ENCODE peak calls at places on chromosomes 13 and 19, in nine cellular contexts. One of them, this sample, is unnamed.

GRCh38 chr13:31195616-31196015 is 4.2 kb upstream of the B3GLCT start:
- DNase-seq in H9: no peak
- DNase-seq in body of pancreas: no peak
- DNase-seq in IMR-90: no peak
- DNase-seq in Panc1: no peak
- DNase-seq in tibial artery: no peak
- DNase-seq in fibroblast of lung: no peak
- DNase-seq in brain microvascular endothelial cell: no peak
- DNase-seq in neural progenitor cell: no peak
- DNase-seq in this sample: no peak

GRCh38 chr13:44734204-44734707 is 158.1 kb upstream of the TSC22D1 start:
- DNase-seq in H9: no peak
- DNase-seq in brain microvascular endothelial cell: peak
- DNase-seq in tibial artery: no peak
- DNase-seq in fibroblast of lung: peak
- DNase-seq in Panc1: no peak
- DNase-seq in IMR-90: peak
- DNase-seq in body of pancreas: peak
- DNase-seq in neural progenitor cell: no peak
- DNase-seq in this sample: peak

GRCh38 chr19:31675187-31675913 is 326.1 kb upstream of the TSHZ3 start:
- DNase-seq in brain microvascular endothelial cell: peak
- DNase-seq in body of pancreas: no peak
- DNase-seq in fibroblast of lung: peak
- DNase-seq in IMR-90: peak
- DNase-seq in tibial artery: no peak
- DNase-seq in Panc1: no peak
- DNase-seq in H9: no peak
- DNase-seq in neural progenitor cell: no peak
- DNase-seq in this sample: no peak

GRCh38 chr13:59963383-59963782 is 200.3 kb downstream of the DIAPH3 start:
- DNase-seq in Panc1: no peak
- DNase-seq in brain microvascular endothelial cell: no peak
- DNase-seq in H9: no peak
- DNase-seq in tibial artery: no peak
- DNase-seq in body of pancreas: no peak
- DNase-seq in IMR-90: no peak
- DNase-seq in neural progenitor cell: no peak
- DNase-seq in fibroblast of lung: no peak
- DNase-seq in this sample: no peak

GRCh38 chr13:75694742-75695141 is 58.6 kb downstream of the LMO7 start:
- DNase-seq in H9: no peak
- DNase-seq in fibroblast of lung: no peak
- DNase-seq in tibial artery: no peak
- DNase-seq in Panc1: no peak
- DNase-seq in neural progenitor cell: no peak
- DNase-seq in brain microvascular endothelial cell: no peak
- DNase-seq in IMR-90: no peak
- DNase-seq in body of pancreas: no peak
- DNase-seq in this sample: no peak

GRCh38 chr19:1780272-1780957 is 27.1 kb downstream of the ONECUT3 start:
- DNase-seq in Panc1: no peak
- DNase-seq in tibial artery: no peak
- DNase-seq in IMR-90: peak
- DNase-seq in H9: no peak
- DNase-seq in body of pancreas: no peak
- DNase-seq in brain microvascular endothelial cell: no peak
- DNase-seq in fibroblast of lung: peak
- DNase-seq in neural progenitor cell: no peak
- DNase-seq in this sample: no peak

GRCh38 chr19:35757231-35757748 is 461 bp upstream of the HSPB6 start:
- DNase-seq in tibial artery: peak
- DNase-seq in body of pancreas: peak
- DNase-seq in fibroblast of lung: peak
- DNase-seq in IMR-90: peak
- DNase-seq in H9: no peak
- DNase-seq in neural progenitor cell: peak
- DNase-seq in Panc1: no peak
- DNase-seq in brain microvascular endothelial cell: peak
- DNase-seq in this sample: peak

GRCh38 chr13:103040006-103040405 is 26.2 kb downstream of the SLC10A2 start:
- DNase-seq in neural progenitor cell: no peak
- DNase-seq in H9: no peak
- DNase-seq in Panc1: no peak
- DNase-seq in fibroblast of lung: no peak
- DNase-seq in tibial artery: no peak
- DNase-seq in IMR-90: no peak
- DNase-seq in body of pancreas: no peak
- DNase-seq in brain microvascular endothelial cell: no peak
- DNase-seq in this sample: no peak

GRCh38 chr19:51010066-51010795 is 8.8 kb upstream of the KLK8 start:
- DNase-seq in H9: no peak
- DNase-seq in body of pancreas: no peak
- DNase-seq in brain microvascular endothelial cell: no peak
- DNase-seq in Panc1: no peak
- DNase-seq in tibial artery: no peak
- DNase-seq in IMR-90: no peak
- DNase-seq in neural progenitor cell: no peak
- DNase-seq in fibroblast of lung: no peak
- DNase-seq in this sample: no peak

GRCh38 chr19:27758626-27759505 is 1454.1 kb downstream of the UQCRFS1 start:
- DNase-seq in body of pancreas: no peak
- DNase-seq in H9: no peak
- DNase-seq in IMR-90: no peak
- DNase-seq in brain microvascular endothelial cell: no peak
- DNase-seq in Panc1: no peak
- DNase-seq in tibial artery: no peak
- DNase-seq in neural progenitor cell: no peak
- DNase-seq in fibroblast of lung: no peak
- DNase-seq in this sample: no peak

GRCh38 chr13:105346141-105346766 is 1189.2 kb downstream of the EFNB2 start:
- DNase-seq in IMR-90: peak
- DNase-seq in tibial artery: no peak
- DNase-seq in brain microvascular endothelial cell: peak
- DNase-seq in neural progenitor cell: no peak
- DNase-seq in fibroblast of lung: peak
- DNase-seq in Panc1: no peak
- DNase-seq in H9: no peak
- DNase-seq in body of pancreas: no peak
- DNase-seq in this sample: peak

GRCh38 chr19:38850976-38851621 is 1.3 kb upstream of the HNRNPL start:
- DNase-seq in IMR-90: no peak
- DNase-seq in tibial artery: peak
- DNase-seq in neural progenitor cell: peak
- DNase-seq in H9: no peak
- DNase-seq in brain microvascular endothelial cell: no peak
- DNase-seq in fibroblast of lung: no peak
- DNase-seq in body of pancreas: peak
- DNase-seq in Panc1: no peak
- DNase-seq in this sample: no peak

GRCh38 chr13:80048802-80049201 is 292.1 kb downstream of the SPRY2 start:
- DNase-seq in tibial artery: peak
- DNase-seq in body of pancreas: peak
- DNase-seq in brain microvascular endothelial cell: peak
- DNase-seq in H9: peak
- DNase-seq in Panc1: peak
- DNase-seq in IMR-90: peak
- DNase-seq in neural progenitor cell: peak
- DNase-seq in fibroblast of lung: peak
- DNase-seq in this sample: peak

GRCh38 chr19:54517483-54517882 is 14.9 kb downstream of the LAIR2 start:
- DNase-seq in brain microvascular endothelial cell: peak
- DNase-seq in body of pancreas: peak
- DNase-seq in tibial artery: no peak
- DNase-seq in Panc1: peak
- DNase-seq in neural progenitor cell: peak
- DNase-seq in H9: peak
- DNase-seq in fibroblast of lung: peak
- DNase-seq in IMR-90: peak
- DNase-seq in this sample: no peak

GRCh38 chr13:30832845-30833332 is 73.2 kb upstream of the MEDAG start:
- DNase-seq in fibroblast of lung: no peak
- DNase-seq in neural progenitor cell: peak
- DNase-seq in body of pancreas: peak
- DNase-seq in brain microvascular endothelial cell: peak
- DNase-seq in IMR-90: no peak
- DNase-seq in Panc1: no peak
- DNase-seq in H9: peak
- DNase-seq in tibial artery: no peak
- DNase-seq in this sample: no peak

GRCh38 chr13:108269601-108270328 is at the start of gene TNFSF13B:
- DNase-seq in Panc1: no peak
- DNase-seq in H9: peak
- DNase-seq in neural progenitor cell: peak
- DNase-seq in body of pancreas: peak
- DNase-seq in IMR-90: peak
- DNase-seq in fibroblast of lung: peak
- DNase-seq in brain microvascular endothelial cell: peak
- DNase-seq in tibial artery: peak
- DNase-seq in this sample: no peak
- H3K27ac ChIP-seq in Panc1: no peak
- H3K27ac ChIP-seq in H9: no peak
- H3K27ac ChIP-seq in neural progenitor cell: no peak
- H3K27ac ChIP-seq in body of pancreas: peak
- H3K27ac ChIP-seq in IMR-90: peak
- H3K27ac ChIP-seq in fibroblast of lung: peak
- H3K27ac ChIP-seq in brain microvascular endothelial cell: no peak
- H3K27ac ChIP-seq in tibial artery: peak
- H3K27ac ChIP-seq in this sample: no peak

GRCh38 chr19:49689133-49690072 is at the start of gene ADM5:
- DNase-seq in tibial artery: no peak
- DNase-seq in neural progenitor cell: peak
- DNase-seq in Panc1: no peak
- DNase-seq in IMR-90: no peak
- DNase-seq in fibroblast of lung: no peak
- DNase-seq in H9: peak
- DNase-seq in body of pancreas: peak
- DNase-seq in brain microvascular endothelial cell: no peak
- DNase-seq in this sample: no peak
- TF ChIP-seq CTCF in tibial artery: peak
- TF ChIP-seq CTCF in neural progenitor cell: peak
- TF ChIP-seq CTCF in Panc1: no peak
- TF ChIP-seq CTCF in IMR-90: peak
- TF ChIP-seq CTCF in fibroblast of lung: peak
- TF ChIP-seq CTCF in H9: peak
- TF ChIP-seq CTCF in body of pancreas: peak
- TF ChIP-seq CTCF in brain microvascular endothelial cell: peak
- TF ChIP-seq CTCF in this sample: peak

DNA sequence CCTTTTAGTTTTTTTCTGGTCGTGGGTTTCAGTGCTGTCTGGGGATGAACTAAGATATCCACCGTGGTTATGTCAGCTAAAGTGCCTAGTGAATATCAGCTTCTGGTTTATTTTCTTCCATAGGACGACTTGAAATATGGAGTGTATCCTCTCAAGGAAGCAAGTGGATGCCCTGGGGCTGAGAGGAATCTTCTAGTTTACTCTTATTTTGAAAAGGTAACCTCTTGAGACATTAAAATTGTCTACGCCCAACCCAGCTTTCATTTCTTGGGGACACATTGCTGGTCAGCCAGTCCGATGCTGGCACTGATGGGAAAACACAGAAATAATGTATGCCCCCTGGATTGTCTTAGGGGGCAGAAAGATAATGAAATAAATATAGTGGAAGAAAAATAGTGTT is 1.6 kb downstream of the ZNF431 start:
- DNase-seq in fibroblast of lung: no peak
- DNase-seq in neural progenitor cell: no peak
- DNase-seq in brain microvascular endothelial cell: no peak
- DNase-seq in IMR-90: no peak
- DNase-seq in H9: no peak
- DNase-seq in body of pancreas: no peak
- DNase-seq in Panc1: no peak
- DNase-seq in tibial artery: no peak
- DNase-seq in this sample: no peak
- H3K27ac ChIP-seq in fibroblast of lung: no peak
- H3K27ac ChIP-seq in neural progenitor cell: no peak
- H3K27ac ChIP-seq in brain microvascular endothelial cell: no peak
- H3K27ac ChIP-seq in IMR-90: no peak
- H3K27ac ChIP-seq in H9: no peak
- H3K27ac ChIP-seq in body of pancreas: no peak
- H3K27ac ChIP-seq in Panc1: no peak
- H3K27ac ChIP-seq in tibial artery: no peak
- H3K27ac ChIP-seq in this sample: no peak

GRCh38 chr19:15436012-15436825 is 13.5 kb downstream of the WIZ start:
- DNase-seq in Panc1: no peak
- DNase-seq in tibial artery: no peak
- DNase-seq in neural progenitor cell: no peak
- DNase-seq in fibroblast of lung: no peak
- DNase-seq in brain microvascular endothelial cell: no peak
- DNase-seq in H9: peak
- DNase-seq in body of pancreas: no peak
- DNase-seq in IMR-90: no peak
- DNase-seq in this sample: no peak

GRCh38 chr19:15438124-15438496 is 11.6 kb downstream of the WIZ start:
- DNase-seq in neural progenitor cell: no peak
- DNase-seq in IMR-90: no peak
- DNase-seq in Panc1: no peak
- DNase-seq in tibial artery: no peak
- DNase-seq in H9: no peak
- DNase-seq in fibroblast of lung: no peak
- DNase-seq in body of pancreas: no peak
- DNase-seq in brain microvascular endothelial cell: no peak
- DNase-seq in this sample: no peak

GRCh38 chr19:15436826-15437110 is 13.0 kb downstream of the WIZ start:
- DNase-seq in fibroblast of lung: no peak
- DNase-seq in tibial artery: no peak
- DNase-seq in brain microvascular endothelial cell: no peak
- DNase-seq in H9: no peak
- DNase-seq in body of pancreas: no peak
- DNase-seq in IMR-90: no peak
- DNase-seq in neural progenitor cell: no peak
- DNase-seq in Panc1: no peak
- DNase-seq in this sample: no peak

GRCh38 chr19:15438577-15438976 is 11.2 kb downstream of the WIZ start:
- DNase-seq in body of pancreas: no peak
- DNase-seq in H9: no peak
- DNase-seq in brain microvascular endothelial cell: no peak
- DNase-seq in fibroblast of lung: no peak
- DNase-seq in tibial artery: no peak
- DNase-seq in IMR-90: no peak
- DNase-seq in Panc1: no peak
- DNase-seq in neural progenitor cell: no peak
- DNase-seq in this sample: no peak

DNA sequence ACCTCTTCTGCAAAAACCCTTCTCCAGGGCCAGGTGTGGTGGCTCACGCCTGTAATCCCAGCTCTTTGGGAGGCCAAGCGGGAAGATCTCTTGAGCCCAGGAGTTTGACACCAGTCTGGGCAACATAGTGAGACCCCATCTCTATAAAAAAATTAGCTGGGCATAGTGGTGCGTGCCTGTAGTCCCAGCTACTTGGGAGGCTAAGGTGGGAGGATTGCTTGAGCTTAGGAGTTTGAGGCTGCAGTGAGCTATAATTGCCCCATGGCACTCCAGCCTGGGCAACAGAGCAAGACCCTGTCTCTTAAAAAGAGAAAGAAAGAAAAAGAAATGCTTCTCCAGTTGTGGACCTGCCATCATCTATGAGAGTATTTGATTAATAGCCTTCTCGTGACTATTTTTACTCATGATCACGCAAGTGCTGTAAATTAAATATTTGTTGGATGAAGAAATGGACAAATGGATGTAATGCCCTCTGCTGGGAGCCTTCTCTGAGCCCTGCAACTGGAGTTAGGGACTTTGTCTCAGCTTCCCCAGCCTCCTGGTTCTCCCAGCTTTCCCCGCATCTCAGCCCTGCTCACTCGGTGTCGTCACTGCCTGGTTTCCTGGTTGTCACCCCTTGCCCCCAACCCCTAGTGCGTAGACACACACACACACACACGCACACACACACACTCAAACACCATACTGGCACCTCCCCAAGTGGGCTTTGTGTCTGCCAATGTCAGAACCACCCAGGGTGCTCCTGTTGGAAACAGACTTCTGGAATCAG is 12.2 kb downstream of the WIZ start:
- DNase-seq in body of pancreas: peak
- DNase-seq in H9: no peak
- DNase-seq in brain microvascular endothelial cell: no peak
- DNase-seq in IMR-90: peak
- DNase-seq in neural progenitor cell: no peak
- DNase-seq in Panc1: no peak
- DNase-seq in tibial artery: peak
- DNase-seq in fibroblast of lung: peak
- DNase-seq in this sample: no peak
- TF ChIP-seq CTCF in body of pancreas: peak
- TF ChIP-seq CTCF in H9: no peak
- TF ChIP-seq CTCF in brain microvascular endothelial cell: peak
- TF ChIP-seq CTCF in IMR-90: peak
- TF ChIP-seq CTCF in neural progenitor cell: no peak
- TF ChIP-seq CTCF in Panc1: no peak
- TF ChIP-seq CTCF in tibial artery: peak
- TF ChIP-seq CTCF in fibroblast of lung: peak
- TF ChIP-seq CTCF in this sample: peak

This sample was measured in AG04450.